ENCODE peak calls at places on chromosome 2, in five cellular contexts. G is suprapubic skin, X is H1, A is SK-N-SH, W is stomach. Y is an unnamed sample.

GRCh38 chr2:217903859-217904613 is 98.8 kb downstream of the TNS1 start:
- DNase-seq in A (peak; percentile 76), X (no peak), G (peak; percentile 88), W (peak; percentile 81), Y (no peak)

GRCh38 chr2:147096671-147097070 is 748.2 kb upstream of the ACVR2A start:
- DNase-seq in X (no peak), W (no peak), G (no peak), A (no peak), Y (no peak)

GRCh38 chr2:220215785-220216184 is 588.4 kb downstream of the SLC4A3 start:
- DNase-seq in W (no peak), X (no peak), A (no peak), G (no peak), Y (no peak)

GRCh38 chr2:192146069-192147006 is 48.4 kb downstream of the TMEFF2 start:
- DNase-seq in A (no peak), G (no peak), W (no peak), X (no peak), Y (no peak)

GRCh38 chr2:186546842-186547241 is 43.0 kb upstream of the ITGAV start:
- DNase-seq in G (no peak), A (no peak), X (no peak), W (no peak), Y (no peak)

GRCh38 chr2:66437055-66437454 is 2.1 kb downstream of the MEIS1 start:
- DNase-seq in X (no peak), G (no peak), A (no peak), W (no peak), Y (no peak)

GRCh38 chr2:168802825-168803726 is 639 bp downstream of the NOSTRIN start:
- DNase-seq in G (no peak), X (no peak), W (peak; percentile 56), A (no peak), Y (no peak)

GRCh38 chr2:27071277-27071989 is at the start of gene OST4:
- DNase-seq in A (peak; percentile 100), X (peak; percentile 94), W (peak; percentile 96), G (peak; percentile 95), Y (peak; percentile 97)

GRCh38 chr2:73232471-73233153 is 427 bp downstream of the PRADC1 start:
- DNase-seq in W (no peak), A (peak; percentile 48), X (no peak), G (no peak), Y (peak; percentile 34)

GRCh38 chr2:189171956-189172609 is 7.5 kb downstream of the COL5A2 start:
- DNase-seq in W (no peak), X (no peak), G (no peak), A (no peak), Y (no peak)

GRCh38 chr2:160635488-160635887 is 141.9 kb upstream of the RBMS1 start:
- DNase-seq in G (no peak), X (no peak), W (no peak), A (no peak), Y (no peak)

GRCh38 chr2:69538872-69539548 is 101.8 kb upstream of the NFU1 start:
- DNase-seq in G (no peak), X (no peak), W (no peak), A (no peak), Y (no peak)

GRCh38 chr2:120018549-120018948 is 5.7 kb downstream of the EPB41L5 start:
- DNase-seq in G (no peak), X (no peak), A (no peak), W (no peak), Y (no peak)

GRCh38 chr2:217846321-217846743 is 156.5 kb downstream of the TNS1 start:
- DNase-seq in X (no peak), A (no peak), G (no peak), W (peak; percentile 42), Y (no peak)

GRCh38 chr2:215579809-215580208 is 143.9 kb upstream of the FN1 start:
- DNase-seq in G (no peak), X (no peak), W (no peak), A (no peak), Y (no peak)

GRCh38 chr2:28979041-28979440 is 2.1 kb upstream of the TOGARAM2 start:
- DNase-seq in A (peak; percentile 45), G (no peak), X (no peak), W (no peak), Y (no peak)

GRCh38 chr2:239168575-239168974 is 232.2 kb downstream of the HDAC4 start:
- DNase-seq in A (no peak), W (no peak), X (no peak), G (peak; percentile 62), Y (no peak)

GRCh38 chr2:237213325-237214040 is 127.8 kb downstream of the COPS8 start:
- DNase-seq in A (no peak), G (no peak), X (no peak), W (peak; percentile 26), Y (peak; percentile 26)

GRCh38 chr2:239306274-239307220 is 94.3 kb downstream of the HDAC4 start:
- DNase-seq in W (peak; percentile 22), A (no peak), X (no peak), G (peak; percentile 71), Y (no peak)

GRCh38 chr2:54524236-54524991 is 68.3 kb downstream of the SPTBN1 start:
- DNase-seq in W (no peak), G (no peak), X (no peak), A (no peak), Y (peak; percentile 28)

GRCh38 chr2:139529045-139529444 is 748.9 kb upstream of the NXPH2 start:
- DNase-seq in A (peak; percentile 30), G (no peak), X (no peak), W (peak; percentile 44), Y (no peak)

GRCh38 chr2:96913398-96914202 is 43.7 kb upstream of the SEMA4C start:
- DNase-seq in G (no peak), A (no peak), W (no peak), X (no peak), Y (no peak)

GRCh38 chr2:57890462-57890861 is 156.1 kb upstream of the VRK2 start:
- DNase-seq in A (no peak), X (no peak), W (no peak), G (no peak), Y (no peak)

GRCh38 chr2:2742745-2743144 is 411.7 kb upstream of the MYT1L start:
- DNase-seq in X (no peak), G (no peak), A (no peak), W (no peak), Y (no peak)

GRCh38 chr2:235390816-235391194 is 103.0 kb upstream of the AGAP1 start:
- DNase-seq in W (no peak), X (no peak), A (no peak), G (no peak), Y (no peak)

GRCh38 chr2:99350194-99350593 is 13.0 kb downstream of the EIF5B start:
- DNase-seq in G (no peak), A (no peak), X (no peak), W (no peak), Y (no peak)

GRCh38 chr2:235591921-235592320 is 98.1 kb downstream of the AGAP1 start:
- DNase-seq in W (no peak), G (no peak), A (no peak), X (no peak), Y (no peak)

GRCh38 chr2:29114841-29115609 is at the start of gene CLIP4:
- DNase-seq in G (no peak), A (peak; percentile 92), W (peak; percentile 34), X (peak; percentile 60), Y (peak; percentile 38)

GRCh38 chr2:140344842-140345241 is 1564.7 kb upstream of the NXPH2 start:
- DNase-seq in X (no peak), W (no peak), G (no peak), A (no peak), Y (no peak)

GRCh38 chr2:100971221-100971620 is 30.9 kb upstream of the RPL31 start:
- DNase-seq in A (no peak), X (no peak), W (no peak), G (no peak), Y (no peak)

GRCh38 chr2:25410370-25410769 is 68.6 kb upstream of the DNMT3A start:
- DNase-seq in A (no peak), X (no peak), W (no peak), G (no peak), Y (no peak)
- TF ChIP-seq EP300 in A (no peak), X (no peak), W (no peak), G (no peak), Y (no peak)

DNA sequence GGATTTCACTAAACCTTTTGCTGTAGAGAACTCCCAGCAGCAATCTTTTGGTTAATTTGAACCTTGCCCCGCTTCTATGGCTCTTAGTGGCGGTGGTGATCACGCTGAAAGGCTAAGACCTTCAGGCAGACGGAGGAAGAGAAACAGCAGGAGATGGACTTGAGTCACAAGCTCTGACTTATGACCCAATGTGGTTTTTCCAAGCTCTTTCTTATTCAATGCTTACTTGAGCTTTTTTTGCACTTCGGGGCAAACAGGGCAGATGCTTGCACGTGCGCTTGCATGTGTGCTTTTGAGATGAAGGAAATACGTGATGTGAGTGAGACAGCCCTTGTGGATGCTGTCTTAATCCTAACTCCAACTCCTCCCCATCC is 21.4 kb downstream of the TRIB2 start:
- DNase-seq in G (no peak), W (no peak), A (no peak), X (no peak), Y (no peak)
- TF ChIP-seq EP300 in G (no peak), W (no peak), A (no peak), X (no peak), Y (no peak)

DNA sequence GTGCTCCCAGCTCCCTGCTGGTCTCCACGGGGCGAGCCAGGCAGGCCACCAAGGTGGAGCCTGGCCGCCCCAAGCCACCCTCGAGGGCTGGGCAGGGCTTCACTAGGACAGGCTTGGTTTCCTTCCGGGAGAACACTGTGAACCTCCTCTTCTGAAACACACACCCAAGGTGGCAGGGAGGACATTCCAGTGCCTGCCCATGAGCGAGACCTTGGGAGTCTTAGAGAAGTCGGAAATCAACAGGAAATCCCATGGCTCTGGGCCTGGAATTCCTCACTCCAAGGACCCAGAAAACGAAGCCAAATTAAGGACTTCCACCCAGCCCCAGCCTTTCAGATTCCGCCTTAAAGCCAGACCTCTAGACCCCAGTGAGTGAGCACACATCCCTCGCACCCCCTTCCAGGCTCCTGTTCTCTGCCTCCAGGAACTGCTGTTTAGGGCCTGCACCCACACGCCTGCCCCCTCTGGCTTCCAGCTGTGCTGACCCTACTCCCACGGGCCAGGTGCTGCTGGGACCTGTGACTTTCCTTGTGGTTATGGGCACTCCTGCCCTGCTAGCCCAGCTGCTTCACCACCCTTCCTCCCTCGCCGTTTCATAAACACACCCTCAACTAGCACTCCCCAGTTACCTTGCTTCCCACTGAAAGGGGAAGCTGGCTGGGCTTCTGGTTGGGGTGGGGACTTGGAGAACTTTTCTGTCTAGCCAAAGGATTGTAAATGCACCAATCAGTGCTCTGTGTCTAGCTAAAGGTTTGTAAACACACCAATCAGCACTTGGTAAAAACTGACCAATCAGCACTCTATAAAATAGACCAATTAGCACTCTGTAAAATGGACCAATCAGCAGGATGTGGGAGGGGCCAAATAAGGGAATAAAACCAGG is 13.7 kb downstream of the GPR17 start:
- DNase-seq in X (no peak), G (no peak), W (no peak), A (no peak), Y (no peak)
- TF ChIP-seq EP300 in X (no peak), G (no peak), W (peak; percentile 57), A (no peak), Y (no peak)

GRCh38 chr2:44364604-44365003 is 2.9 kb downstream of the CAMKMT start:
- DNase-seq in A (peak; percentile 33), G (no peak), X (no peak), W (no peak), Y (no peak)

GRCh38 chr2:44362207-44363015 is 664 bp downstream of the CAMKMT start:
- DNase-seq in A (peak; percentile 49), X (no peak), W (peak; percentile 42), G (no peak), Y (peak; percentile 41)

GRCh38 chr2:44360749-44361329 is 455 bp downstream of the PREPL start:
- DNase-seq in A (no peak), X (no peak), W (no peak), G (no peak), Y (no peak)

GRCh38 chr2:44358498-44358897 is 2.8 kb downstream of the PREPL start:
- DNase-seq in W (peak; percentile 72), A (no peak), G (no peak), X (no peak), Y (no peak)

GRCh38 chr2:44361330-44362206 is at the start of the genes CAMKMT and PREPL:
- DNase-seq in A (peak; percentile 99), X (peak; percentile 98), G (peak; percentile 100), W (peak; percentile 99), Y (peak; percentile 96)
- TF ChIP-seq EP300 in A (no peak), X (no peak), G (no peak), W (no peak), Y (no peak)